ENCODE peak calls at places on chromosome 11, in six cellular contexts. R is IMR-90, A is heart left ventricle, L is stomach, T is A549, Y is ovary. G is an unnamed sample.

GRCh38 chr11:116373545-116373944 is 399.2 kb downstream of the BUD13 start:
- DNase-seq in L (no peak), Y (no peak), R (no peak), A (no peak), T (no peak), G (no peak)

GRCh38 chr11:128095459-128096096 is 491.8 kb downstream of the ETS1 start:
- DNase-seq in L (no peak), R (peak), Y (no peak), T (peak), A (no peak), G (no peak)

GRCh38 chr11:131889760-131890620 is 519.6 kb downstream of the NTM start:
- DNase-seq in T (no peak), R (peak), L (no peak), Y (no peak), A (no peak), G (no peak)

GRCh38 chr11:95793111-95793510 is 2.8 kb downstream of the CEP57 start:
- DNase-seq in L (no peak), A (no peak), Y (no peak), T (no peak), R (no peak), G (no peak)

GRCh38 chr11:57318178-57318577 is 6.6 kb downstream of the TNKS1BP1 start:
- DNase-seq in Y (no peak), R (peak), A (no peak), L (peak), T (no peak), G (no peak)

GRCh38 chr11:126799974-126800373 is 200.6 kb downstream of the KIRREL3 start:
- DNase-seq in Y (no peak), T (no peak), A (no peak), R (peak), L (no peak), G (no peak)

GRCh38 chr11:8720868-8721739 is 38.5 kb downstream of the RPL27A start:
- DNase-seq in Y (no peak), L (peak), T (no peak), R (no peak), A (no peak), G (no peak)

GRCh38 chr11:13288375-13289029 is 10.9 kb downstream of the BMAL1 start:
- DNase-seq in T (no peak), Y (no peak), A (no peak), R (peak), L (no peak), G (no peak)

GRCh38 chr11:33479216-33479615 is 221.4 kb downstream of the C11orf91 start:
- DNase-seq in T (no peak), R (no peak), L (no peak), Y (no peak), A (no peak), G (no peak)

GRCh38 chr11:95398437-95399112 is 167.6 kb upstream of the SESN3 start:
- DNase-seq in Y (no peak), T (peak), L (no peak), R (no peak), A (no peak), G (no peak)

GRCh38 chr11:113249786-113250185 is 64.6 kb upstream of the TTC12 start:
- DNase-seq in R (no peak), T (no peak), Y (no peak), L (no peak), A (no peak), G (no peak)
- TF ChIP-seq CTCF in R (no peak), T (no peak), Y (no peak), L (no peak), A (no peak), G (no peak)

GRCh38 chr11:110243804-110244203 is 52.6 kb downstream of the RDX start:
- DNase-seq in T (no peak), A (no peak), L (no peak), Y (no peak), R (no peak), G (no peak)
- TF ChIP-seq POLR2A in T (no peak), A (no peak), L (no peak), Y (no peak), R (no peak), G (no peak)

GRCh38 chr11:75031224-75031753 is 42.6 kb downstream of the NEU3 start:
- DNase-seq in R (peak), A (no peak), L (no peak), T (peak), Y (no peak), G (no peak)
- H3K27ac ChIP-seq in R (peak), A (no peak), L (no peak), T (peak), Y (no peak), G (no peak)

GRCh38 chr11:61578819-61579218 is 2.1 kb downstream of the SYT7 start:
- DNase-seq in L (no peak), R (no peak), T (no peak), A (no peak), Y (no peak), G (no peak)

GRCh38 chr11:61577383-61578118 is 3.3 kb downstream of the SYT7 start:
- DNase-seq in T (peak), L (peak), R (no peak), A (peak), Y (no peak), G (no peak)

GRCh38 chr11:61572913-61573312 is 8.0 kb downstream of the SYT7 start:
- DNase-seq in A (no peak), T (no peak), L (no peak), R (no peak), Y (no peak), G (no peak)

GRCh38 chr11:61574611-61575010 is 6.3 kb downstream of the SYT7 start:
- DNase-seq in R (no peak), T (no peak), L (no peak), A (no peak), Y (no peak), G (no peak)

DNA sequence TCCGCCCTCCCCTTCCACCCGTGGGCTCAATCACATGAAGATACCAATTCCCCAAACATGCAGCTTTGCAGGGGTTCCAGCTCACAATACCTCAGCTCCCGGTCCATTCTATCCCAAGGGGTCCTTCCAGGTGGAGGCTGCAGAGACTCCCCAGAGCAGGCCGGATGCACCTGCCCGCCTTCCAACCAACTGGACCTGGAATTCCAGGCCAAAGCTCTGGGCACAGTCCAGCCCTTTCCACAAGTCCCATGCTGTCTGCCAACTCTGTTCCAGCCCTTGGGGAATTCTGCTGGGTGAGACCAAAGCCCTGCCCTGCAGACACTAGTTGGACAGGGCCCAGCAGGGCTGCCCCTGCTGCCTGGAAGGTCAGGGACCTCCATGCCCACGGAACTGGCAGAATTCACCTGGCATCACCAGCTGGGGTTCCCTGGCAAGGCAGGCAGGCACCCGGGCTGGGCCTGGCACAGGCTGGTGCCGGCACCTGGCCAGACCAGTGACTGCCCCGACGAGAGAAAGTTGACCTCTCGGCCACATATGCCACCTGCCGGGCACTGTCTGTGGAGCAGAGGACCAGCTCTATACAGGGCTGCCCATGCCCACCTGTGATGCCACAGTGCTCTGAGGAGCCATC is 4.9 kb downstream of the SYT7 start:
- DNase-seq in Y (no peak), T (no peak), R (no peak), A (peak), L (peak), G (no peak)
- TF ChIP-seq CTCF in Y (no peak), T (no peak), R (no peak), A (peak), L (no peak), G (no peak)

GRCh38 chr11:68331338-68331947 is 19.1 kb downstream of the LRP5 start:
- DNase-seq in R (no peak), T (no peak), A (no peak), Y (no peak), L (no peak), G (no peak)
- TF ChIP-seq POLR2A in R (no peak), T (no peak), A (no peak), Y (no peak), L (no peak), G (no peak)

G was measured in esophagus squamous epithelium.